ENCODE peak calls at places on chromosomes 1 and 21, in five cellular contexts. One of them, this sample, is unnamed.

GRCh38 chr1:38013027-38013588 is 574 bp downstream of the UTP11 start:
- ATAC-seq in left cardiac atrium: peak
- ATAC-seq in CD4-positive, CD25-positive, alpha-beta regulatory T cell: no peak
- ATAC-seq in activated naive CD8-positive, alpha-beta T cell treated with anti-CD3 and anti-CD28 coated beads, Interleukin-2, amount 50 U/mL, for 24 hours: peak
- ATAC-seq in activated CD8-positive, alpha-beta memory T cell treated with anti-CD3 and anti-CD28 coated beads, Interleukin-2, amount 10 ng/mL, durations not matched to agents 7 days and 5 days: no peak
- ATAC-seq in this sample: peak

GRCh38 chr1:9371391-9371935 is 78.8 kb downstream of the SPSB1 start:
- ATAC-seq in left cardiac atrium: peak
- ATAC-seq in CD4-positive, CD25-positive, alpha-beta regulatory T cell: no peak
- ATAC-seq in activated naive CD8-positive, alpha-beta T cell treated with anti-CD3 and anti-CD28 coated beads, Interleukin-2, amount 50 U/mL, for 24 hours: no peak
- ATAC-seq in activated CD8-positive, alpha-beta memory T cell treated with anti-CD3 and anti-CD28 coated beads, Interleukin-2, amount 10 ng/mL, durations not matched to agents 7 days and 5 days: no peak
- ATAC-seq in this sample: peak

GRCh38 chr1:64320899-64321624 is 117.6 kb downstream of the UBE2U start:
- ATAC-seq in left cardiac atrium: no peak
- ATAC-seq in CD4-positive, CD25-positive, alpha-beta regulatory T cell: no peak
- ATAC-seq in activated naive CD8-positive, alpha-beta T cell treated with anti-CD3 and anti-CD28 coated beads, Interleukin-2, amount 50 U/mL, for 24 hours: no peak
- ATAC-seq in activated CD8-positive, alpha-beta memory T cell treated with anti-CD3 and anti-CD28 coated beads, Interleukin-2, amount 10 ng/mL, durations not matched to agents 7 days and 5 days: no peak
- ATAC-seq in this sample: no peak

GRCh38 chr1:156750932-156751723 is at the start of gene HDGF:
- ATAC-seq in left cardiac atrium: peak
- ATAC-seq in CD4-positive, CD25-positive, alpha-beta regulatory T cell: peak
- ATAC-seq in activated naive CD8-positive, alpha-beta T cell treated with anti-CD3 and anti-CD28 coated beads, Interleukin-2, amount 50 U/mL, for 24 hours: no peak
- ATAC-seq in activated CD8-positive, alpha-beta memory T cell treated with anti-CD3 and anti-CD28 coated beads, Interleukin-2, amount 10 ng/mL, durations not matched to agents 7 days and 5 days: peak
- ATAC-seq in this sample: peak

GRCh38 chr21:34004013-34004938 is 69.1 kb upstream of the MRPS6 start:
- ATAC-seq in left cardiac atrium: peak
- ATAC-seq in CD4-positive, CD25-positive, alpha-beta regulatory T cell: no peak
- ATAC-seq in activated naive CD8-positive, alpha-beta T cell treated with anti-CD3 and anti-CD28 coated beads, Interleukin-2, amount 50 U/mL, for 24 hours: no peak
- ATAC-seq in activated CD8-positive, alpha-beta memory T cell treated with anti-CD3 and anti-CD28 coated beads, Interleukin-2, amount 10 ng/mL, durations not matched to agents 7 days and 5 days: no peak
- ATAC-seq in this sample: peak

GRCh38 chr1:184143449-184143848 is 91.9 kb downstream of the TSEN15 start:
- ATAC-seq in left cardiac atrium: peak
- ATAC-seq in CD4-positive, CD25-positive, alpha-beta regulatory T cell: no peak
- ATAC-seq in activated naive CD8-positive, alpha-beta T cell treated with anti-CD3 and anti-CD28 coated beads, Interleukin-2, amount 50 U/mL, for 24 hours: no peak
- ATAC-seq in activated CD8-positive, alpha-beta memory T cell treated with anti-CD3 and anti-CD28 coated beads, Interleukin-2, amount 10 ng/mL, durations not matched to agents 7 days and 5 days: no peak
- ATAC-seq in this sample: no peak

GRCh38 chr1:158978730-158979129 is 31.0 kb upstream of the IFI16 start:
- ATAC-seq in left cardiac atrium: no peak
- ATAC-seq in CD4-positive, CD25-positive, alpha-beta regulatory T cell: no peak
- ATAC-seq in activated naive CD8-positive, alpha-beta T cell treated with anti-CD3 and anti-CD28 coated beads, Interleukin-2, amount 50 U/mL, for 24 hours: peak
- ATAC-seq in activated CD8-positive, alpha-beta memory T cell treated with anti-CD3 and anti-CD28 coated beads, Interleukin-2, amount 10 ng/mL, durations not matched to agents 7 days and 5 days: no peak
- ATAC-seq in this sample: no peak

GRCh38 chr1:170978371-170978900 is 43.1 kb downstream of the MROH9 start:
- ATAC-seq in left cardiac atrium: no peak
- ATAC-seq in CD4-positive, CD25-positive, alpha-beta regulatory T cell: no peak
- ATAC-seq in activated naive CD8-positive, alpha-beta T cell treated with anti-CD3 and anti-CD28 coated beads, Interleukin-2, amount 50 U/mL, for 24 hours: no peak
- ATAC-seq in activated CD8-positive, alpha-beta memory T cell treated with anti-CD3 and anti-CD28 coated beads, Interleukin-2, amount 10 ng/mL, durations not matched to agents 7 days and 5 days: no peak
- ATAC-seq in this sample: no peak

GRCh38 chr1:169115891-169116585 is 9.5 kb downstream of the ATP1B1 start:
- ATAC-seq in left cardiac atrium: peak
- ATAC-seq in CD4-positive, CD25-positive, alpha-beta regulatory T cell: peak
- ATAC-seq in activated naive CD8-positive, alpha-beta T cell treated with anti-CD3 and anti-CD28 coated beads, Interleukin-2, amount 50 U/mL, for 24 hours: peak
- ATAC-seq in activated CD8-positive, alpha-beta memory T cell treated with anti-CD3 and anti-CD28 coated beads, Interleukin-2, amount 10 ng/mL, durations not matched to agents 7 days and 5 days: no peak
- ATAC-seq in this sample: peak

GRCh38 chr1:35431173-35431599 is 126.0 kb downstream of the KIAA0319L start:
- ATAC-seq in left cardiac atrium: no peak
- ATAC-seq in CD4-positive, CD25-positive, alpha-beta regulatory T cell: no peak
- ATAC-seq in activated naive CD8-positive, alpha-beta T cell treated with anti-CD3 and anti-CD28 coated beads, Interleukin-2, amount 50 U/mL, for 24 hours: peak
- ATAC-seq in activated CD8-positive, alpha-beta memory T cell treated with anti-CD3 and anti-CD28 coated beads, Interleukin-2, amount 10 ng/mL, durations not matched to agents 7 days and 5 days: peak
- ATAC-seq in this sample: no peak

GRCh38 chr1:61435226-61435625 is 289.7 kb downstream of the TM2D1 start:
- ATAC-seq in left cardiac atrium: no peak
- ATAC-seq in CD4-positive, CD25-positive, alpha-beta regulatory T cell: no peak
- ATAC-seq in activated naive CD8-positive, alpha-beta T cell treated with anti-CD3 and anti-CD28 coated beads, Interleukin-2, amount 50 U/mL, for 24 hours: no peak
- ATAC-seq in activated CD8-positive, alpha-beta memory T cell treated with anti-CD3 and anti-CD28 coated beads, Interleukin-2, amount 10 ng/mL, durations not matched to agents 7 days and 5 days: no peak
- ATAC-seq in this sample: no peak

GRCh38 chr1:182616130-182617074 is 12.2 kb upstream of the RGS16 start:
- ATAC-seq in left cardiac atrium: peak
- ATAC-seq in CD4-positive, CD25-positive, alpha-beta regulatory T cell: peak
- ATAC-seq in activated naive CD8-positive, alpha-beta T cell treated with anti-CD3 and anti-CD28 coated beads, Interleukin-2, amount 50 U/mL, for 24 hours: peak
- ATAC-seq in activated CD8-positive, alpha-beta memory T cell treated with anti-CD3 and anti-CD28 coated beads, Interleukin-2, amount 10 ng/mL, durations not matched to agents 7 days and 5 days: peak
- ATAC-seq in this sample: peak

GRCh38 chr21:43312751-43313169 is 114.2 kb downstream of the SIK1 start:
- ATAC-seq in left cardiac atrium: no peak
- ATAC-seq in CD4-positive, CD25-positive, alpha-beta regulatory T cell: no peak
- ATAC-seq in activated naive CD8-positive, alpha-beta T cell treated with anti-CD3 and anti-CD28 coated beads, Interleukin-2, amount 50 U/mL, for 24 hours: no peak
- ATAC-seq in activated CD8-positive, alpha-beta memory T cell treated with anti-CD3 and anti-CD28 coated beads, Interleukin-2, amount 10 ng/mL, durations not matched to agents 7 days and 5 days: peak
- ATAC-seq in this sample: no peak

GRCh38 chr1:201335174-201335870 is 42.2 kb downstream of the TNNT2 start:
- ATAC-seq in left cardiac atrium: no peak
- ATAC-seq in CD4-positive, CD25-positive, alpha-beta regulatory T cell: no peak
- ATAC-seq in activated naive CD8-positive, alpha-beta T cell treated with anti-CD3 and anti-CD28 coated beads, Interleukin-2, amount 50 U/mL, for 24 hours: no peak
- ATAC-seq in activated CD8-positive, alpha-beta memory T cell treated with anti-CD3 and anti-CD28 coated beads, Interleukin-2, amount 10 ng/mL, durations not matched to agents 7 days and 5 days: no peak
- ATAC-seq in this sample: no peak

GRCh38 chr1:222657899-222658298 is 40.0 kb downstream of the MIA3 start:
- ATAC-seq in left cardiac atrium: no peak
- ATAC-seq in CD4-positive, CD25-positive, alpha-beta regulatory T cell: no peak
- ATAC-seq in activated naive CD8-positive, alpha-beta T cell treated with anti-CD3 and anti-CD28 coated beads, Interleukin-2, amount 50 U/mL, for 24 hours: no peak
- ATAC-seq in activated CD8-positive, alpha-beta memory T cell treated with anti-CD3 and anti-CD28 coated beads, Interleukin-2, amount 10 ng/mL, durations not matched to agents 7 days and 5 days: no peak
- ATAC-seq in this sample: no peak

GRCh38 chr1:183323849-183324683 is 94.1 kb downstream of the NMNAT2 start:
- ATAC-seq in left cardiac atrium: no peak
- ATAC-seq in CD4-positive, CD25-positive, alpha-beta regulatory T cell: no peak
- ATAC-seq in activated naive CD8-positive, alpha-beta T cell treated with anti-CD3 and anti-CD28 coated beads, Interleukin-2, amount 50 U/mL, for 24 hours: peak
- ATAC-seq in activated CD8-positive, alpha-beta memory T cell treated with anti-CD3 and anti-CD28 coated beads, Interleukin-2, amount 10 ng/mL, durations not matched to agents 7 days and 5 days: no peak
- ATAC-seq in this sample: no peak

GRCh38 chr1:44485229-44485932 is 80.3 kb downstream of the RNF220 start:
- ATAC-seq in left cardiac atrium: no peak
- ATAC-seq in CD4-positive, CD25-positive, alpha-beta regulatory T cell: peak
- ATAC-seq in activated naive CD8-positive, alpha-beta T cell treated with anti-CD3 and anti-CD28 coated beads, Interleukin-2, amount 50 U/mL, for 24 hours: peak
- ATAC-seq in activated CD8-positive, alpha-beta memory T cell treated with anti-CD3 and anti-CD28 coated beads, Interleukin-2, amount 10 ng/mL, durations not matched to agents 7 days and 5 days: no peak
- ATAC-seq in this sample: peak

GRCh38 chr1:39184354-39184818 is 20.1 kb upstream of the MACF1 start:
- ATAC-seq in left cardiac atrium: no peak
- ATAC-seq in CD4-positive, CD25-positive, alpha-beta regulatory T cell: no peak
- ATAC-seq in activated naive CD8-positive, alpha-beta T cell treated with anti-CD3 and anti-CD28 coated beads, Interleukin-2, amount 50 U/mL, for 24 hours: peak
- ATAC-seq in activated CD8-positive, alpha-beta memory T cell treated with anti-CD3 and anti-CD28 coated beads, Interleukin-2, amount 10 ng/mL, durations not matched to agents 7 days and 5 days: no peak
- ATAC-seq in this sample: no peak

GRCh38 chr1:208179303-208179702 is 64.9 kb downstream of the PLXNA2 start:
- ATAC-seq in left cardiac atrium: no peak
- ATAC-seq in CD4-positive, CD25-positive, alpha-beta regulatory T cell: no peak
- ATAC-seq in activated naive CD8-positive, alpha-beta T cell treated with anti-CD3 and anti-CD28 coated beads, Interleukin-2, amount 50 U/mL, for 24 hours: no peak
- ATAC-seq in activated CD8-positive, alpha-beta memory T cell treated with anti-CD3 and anti-CD28 coated beads, Interleukin-2, amount 10 ng/mL, durations not matched to agents 7 days and 5 days: no peak
- ATAC-seq in this sample: no peak

GRCh38 chr1:183593356-183593755 is 3.1 kb upstream of the NCF2 start:
- ATAC-seq in left cardiac atrium: no peak
- ATAC-seq in CD4-positive, CD25-positive, alpha-beta regulatory T cell: peak
- ATAC-seq in activated naive CD8-positive, alpha-beta T cell treated with anti-CD3 and anti-CD28 coated beads, Interleukin-2, amount 50 U/mL, for 24 hours: peak
- ATAC-seq in activated CD8-positive, alpha-beta memory T cell treated with anti-CD3 and anti-CD28 coated beads, Interleukin-2, amount 10 ng/mL, durations not matched to agents 7 days and 5 days: no peak
- ATAC-seq in this sample: no peak

GRCh38 chr1:210129759-210130158 is 102.8 kb upstream of the SERTAD4 start:
- ATAC-seq in left cardiac atrium: no peak
- ATAC-seq in CD4-positive, CD25-positive, alpha-beta regulatory T cell: no peak
- ATAC-seq in activated naive CD8-positive, alpha-beta T cell treated with anti-CD3 and anti-CD28 coated beads, Interleukin-2, amount 50 U/mL, for 24 hours: peak
- ATAC-seq in activated CD8-positive, alpha-beta memory T cell treated with anti-CD3 and anti-CD28 coated beads, Interleukin-2, amount 10 ng/mL, durations not matched to agents 7 days and 5 days: no peak
- ATAC-seq in this sample: no peak

GRCh38 chr1:40396420-40396819 is 22.9 kb downstream of the SMAP2 start:
- ATAC-seq in left cardiac atrium: no peak
- ATAC-seq in CD4-positive, CD25-positive, alpha-beta regulatory T cell: no peak
- ATAC-seq in activated naive CD8-positive, alpha-beta T cell treated with anti-CD3 and anti-CD28 coated beads, Interleukin-2, amount 50 U/mL, for 24 hours: no peak
- ATAC-seq in activated CD8-positive, alpha-beta memory T cell treated with anti-CD3 and anti-CD28 coated beads, Interleukin-2, amount 10 ng/mL, durations not matched to agents 7 days and 5 days: no peak
- ATAC-seq in this sample: no peak

GRCh38 chr21:43919871-43920801 is 55.1 kb downstream of the AGPAT3 start:
- ATAC-seq in left cardiac atrium: no peak
- ATAC-seq in CD4-positive, CD25-positive, alpha-beta regulatory T cell: no peak
- ATAC-seq in activated naive CD8-positive, alpha-beta T cell treated with anti-CD3 and anti-CD28 coated beads, Interleukin-2, amount 50 U/mL, for 24 hours: no peak
- ATAC-seq in activated CD8-positive, alpha-beta memory T cell treated with anti-CD3 and anti-CD28 coated beads, Interleukin-2, amount 10 ng/mL, durations not matched to agents 7 days and 5 days: no peak
- ATAC-seq in this sample: no peak